ENCODE peak calls at places on chromosomes 2 and 18, in six cellular contexts. V, H, N, C, T and P are unnamed samples. For H3K4me1, the result is how much of the 10 kb centered on the place peaks cover.

GRCh38 chr2:37831081-37831780 is 93.9 kb upstream of the RMDN2 start:
- DNase-seq in H (no peak), V (no peak), T (no peak), C (no peak), N (no peak), P (no peak)

GRCh38 chr2:86049529-86049928 is 56.2 kb downstream of the POLR1A start:
- DNase-seq in C (no peak), V (no peak), H (no peak), T (no peak), N (no peak), P (no peak)

GRCh38 chr2:233404227-233404626 is 49.9 kb downstream of the DGKD start:
- DNase-seq in V (no peak), T (peak), C (no peak), N (peak), H (peak), P (peak)

GRCh38 chr18:54905629-54906028 is 53.6 kb downstream of the CCDC68 start:
- DNase-seq in N (no peak), H (no peak), C (no peak), T (no peak), V (no peak), P (no peak)

GRCh38 chr2:20282916-20283592 is 58.1 kb upstream of the SDC1 start:
- DNase-seq in C (peak), V (peak), N (no peak), H (no peak), T (no peak), P (peak)

GRCh38 chr2:200171761-200172482 is 134.6 kb upstream of the SPATS2L start:
- DNase-seq in N (no peak), V (peak), H (no peak), T (no peak), C (no peak), P (no peak)

GRCh38 chr18:48292787-48293409 is 116.3 kb downstream of the ZBTB7C start:
- DNase-seq in T (no peak), C (no peak), V (no peak), N (no peak), H (no peak), P (no peak)

GRCh38 chr2:167908786-167909185 is 338.6 kb downstream of the STK39 start:
- DNase-seq in T (no peak), C (no peak), H (no peak), N (peak), V (no peak), P (no peak)

GRCh38 chr2:229273384-229274338 is 2.6 kb upstream of the PID1 start:
- DNase-seq in T (peak), V (peak), C (peak), H (peak), N (peak), P (peak)

GRCh38 chr18:58788971-58789797 is 75.5 kb upstream of the ZNF532 start:
- DNase-seq in C (no peak), V (peak), N (no peak), T (peak), H (peak), P (no peak)

GRCh38 chr2:31413025-31413424 is 1.5 kb downstream of the XDH start:
- DNase-seq in C (no peak), T (peak), H (no peak), N (no peak), V (peak), P (no peak)

GRCh38 chr18:63025251-63025710 is 294.3 kb downstream of the BCL2 start:
- DNase-seq in N (peak), H (no peak), T (no peak), V (peak), C (no peak), P (peak)

GRCh38 chr2:23636412-23636811 is 251.4 kb downstream of the KLHL29 start:
- DNase-seq in T (no peak), H (peak), C (no peak), N (no peak), V (no peak), P (peak)

GRCh38 chr2:30400151-30400954 is 46.7 kb upstream of the LCLAT1 start:
- DNase-seq in C (no peak), N (no peak), T (no peak), H (no peak), V (no peak), P (no peak)

GRCh38 chr18:77067315-77068061 is 65.1 kb downstream of the MBP start:
- DNase-seq in H (peak), N (no peak), C (peak), T (peak), V (peak), P (no peak)

GRCh38 chr2:197894751-197895274 is 90.4 kb downstream of the PLCL1 start:
- DNase-seq in C (no peak), T (no peak), V (no peak), H (no peak), N (no peak), P (no peak)

GRCh38 chr18:46502444-46502843 is 154.6 kb downstream of the LOXHD1 start:
- DNase-seq in N (peak), T (no peak), H (no peak), V (peak), C (peak), P (no peak)

GRCh38 chr2:98445708-98446577 is 1.3 kb downstream of the INPP4A start:
- DNase-seq in V (no peak), T (no peak), C (no peak), N (peak), H (no peak), P (peak)

GRCh38 chr2:175948202-175948601 is 53.9 kb downstream of the LNPK start:
- DNase-seq in H (no peak), C (no peak), N (no peak), T (no peak), V (peak), P (no peak)

GRCh38 chr2:135475128-135475527 is 55.9 kb downstream of the ZRANB3 start:
- DNase-seq in V (no peak), N (no peak), H (no peak), T (no peak), C (no peak), P (no peak)

GRCh38 chr2:158325031-158325781 is 131.3 kb downstream of the CCDC148 start:
- DNase-seq in V (no peak), N (no peak), T (no peak), C (no peak), H (no peak), P (no peak)

GRCh38 chr2:45651415-45652089 is at the start of gene PRKCE:
- DNase-seq in C (peak), N (peak), V (peak), H (peak), T (no peak), P (peak)

GRCh38 chr2:133657591-133657990 is 89.3 kb upstream of the NCKAP5 start:
- DNase-seq in H (no peak), V (no peak), T (no peak), N (no peak), C (no peak), P (no peak)

GRCh38 chr2:149860276-149860921 is 272.8 kb upstream of the MMADHC start:
- DNase-seq in C (peak), N (no peak), H (no peak), V (no peak), T (no peak), P (no peak)

DNA sequence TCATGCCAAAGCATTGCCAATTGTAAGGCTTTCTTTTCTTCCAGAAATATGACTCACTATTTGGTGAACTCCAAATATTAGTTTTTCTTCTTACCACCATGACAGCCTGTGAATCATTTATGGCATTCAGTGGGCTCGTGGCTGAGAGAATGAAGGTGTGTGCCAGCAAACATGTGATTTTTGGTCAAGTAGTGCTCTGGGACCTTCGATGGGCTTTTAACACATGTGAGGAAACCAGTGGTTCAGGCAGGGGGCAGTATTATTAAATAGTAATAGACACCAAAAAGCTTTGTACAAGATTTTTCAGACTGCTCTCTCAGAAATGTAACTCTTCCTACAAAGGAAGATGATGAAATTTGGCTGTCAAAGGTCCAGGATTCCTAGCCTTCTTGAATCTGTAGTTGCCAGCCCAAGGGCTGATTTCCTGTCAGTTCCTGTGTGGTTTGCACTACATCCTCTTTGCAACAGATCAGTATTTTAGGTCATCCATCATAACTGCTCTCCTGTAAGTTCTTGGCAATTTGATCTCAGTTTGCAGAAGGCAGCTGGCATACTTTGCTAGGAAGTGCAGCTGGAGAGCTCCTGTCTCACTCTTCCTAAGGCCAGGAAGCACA is 64.3 kb downstream of the BABAM2 start:
- DNase-seq in N (peak), C (peak), T (peak), V (peak), H (peak), P (peak)
- H3K4me1 ChIP-seq in N (under half), C (under half), T (half or more), V (under half), H (half or more), P (under half)

GRCh38 chr2:9226458-9227380 is 20.1 kb downstream of the ASAP2 start:
- DNase-seq in H (no peak), V (no peak), T (no peak), C (no peak), N (no peak), P (no peak)
- H3K4me1 ChIP-seq in H (under half), V (under half), T (under half), C (half or more), N (under half), P (under half)

DNA sequence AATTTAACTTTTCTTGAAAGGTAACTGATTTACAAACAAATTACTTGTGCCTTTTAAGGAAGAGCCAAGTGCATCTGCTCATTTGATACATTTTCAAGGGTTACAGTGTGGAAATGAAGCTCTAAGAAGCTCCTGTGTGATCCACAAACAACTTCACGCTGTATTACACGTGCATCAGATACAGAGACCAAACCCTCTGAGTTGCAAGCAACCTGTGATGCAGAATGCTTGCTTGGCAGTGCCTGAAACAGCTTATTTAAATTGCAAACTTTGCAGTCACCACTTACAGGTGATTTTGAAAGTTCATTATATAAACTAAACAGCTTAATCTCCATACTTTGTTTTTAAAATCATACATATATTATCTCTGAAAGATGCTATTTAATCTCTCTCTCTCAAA is 50.1 kb downstream of the ZEB2 start:
- DNase-seq in C (no peak), T (no peak), V (no peak), H (no peak), N (no peak), P (no peak)
- H3K4me1 ChIP-seq in C (under half), T (under half), V (under half), H (under half), N (under half), P (under half)

GRCh38 chr2:101146535-101146934 is 4.6 kb downstream of the TBC1D8 start:
- DNase-seq in C (no peak), T (no peak), N (no peak), H (no peak), V (no peak), P (no peak)
- H3K4me1 ChIP-seq in C (under half), T (half or more), N (under half), H (half or more), V (under half), P (under half)

GRCh38 chr18:26721876-26722581 is 143.5 kb downstream of the AQP4 start:
- DNase-seq in C (no peak), V (no peak), T (no peak), H (no peak), N (no peak), P (no peak)
- H3K4me1 ChIP-seq in C (under half), V (under half), T (under half), H (under half), N (under half), P (under half)